ENCODE peak calls at places on chromosomes 1 and 21, in seven cellular contexts. U is A549, K is NCI-H774, B is GM03348, L is neuronal stem cell, C is lower leg skin, R is esophagus muscularis mucosa. N is an unnamed sample.

GRCh38 chr1:192741095-192741494 is 67.7 kb upstream of the RGS2 start:
- DNase-seq in K (no peak), R (no peak), L (no peak), C (no peak), U (no peak), B (no peak), N (no peak)

GRCh38 chr1:88730132-88730675 is 46.1 kb downstream of the PKN2 start:
- DNase-seq in B (no peak), C (no peak), R (no peak), L (no peak), K (no peak), U (no peak), N (no peak)

GRCh38 chr1:86703696-86704455 is 500 bp upstream of the SH3GLB1 start:
- DNase-seq in U (no peak), K (peak), R (peak), B (no peak), C (no peak), L (peak), N (peak)

GRCh38 chr1:64186138-64186897 is 17.1 kb upstream of the UBE2U start:
- DNase-seq in L (no peak), U (no peak), R (peak), B (no peak), K (no peak), C (no peak), N (no peak)

GRCh38 chr1:236000781-236001180 is 64.1 kb downstream of the NID1 start:
- DNase-seq in C (no peak), R (no peak), B (no peak), U (no peak), L (no peak), K (no peak), N (no peak)

GRCh38 chr1:56435434-56436337 is 143.7 kb downstream of the PLPP3 start:
- DNase-seq in C (no peak), R (no peak), U (no peak), K (no peak), L (peak), B (no peak), N (no peak)

GRCh38 chr1:161482610-161483009 is 22.6 kb upstream of the FCGR2A start:
- DNase-seq in B (no peak), C (no peak), L (no peak), R (no peak), U (no peak), K (no peak), N (no peak)

GRCh38 chr1:225915538-225915991 is 8.5 kb downstream of the PYCR2 start:
- DNase-seq in R (no peak), K (no peak), U (no peak), C (no peak), L (no peak), B (no peak), N (peak)

GRCh38 chr1:2148691-2149090 is 45.9 kb downstream of the FAAP20 start:
- DNase-seq in K (no peak), L (no peak), R (no peak), U (no peak), B (no peak), C (no peak), N (no peak)

GRCh38 chr1:5847013-5847654 is 145.1 kb downstream of the NPHP4 start:
- DNase-seq in K (no peak), R (no peak), C (no peak), L (peak), B (peak), U (no peak), N (no peak)

GRCh38 chr1:26237230-26237966 is 3.4 kb downstream of the CEP85 start:
- DNase-seq in K (no peak), B (no peak), U (peak), L (no peak), C (no peak), R (no peak), N (peak)

GRCh38 chr21:14241322-14241721 is 25.4 kb downstream of the RBM11 start:
- DNase-seq in U (no peak), L (no peak), B (no peak), R (no peak), K (no peak), C (no peak), N (no peak)

GRCh38 chr1:24632776-24633175 is 10.3 kb upstream of the SRRM1 start:
- DNase-seq in R (no peak), U (no peak), C (no peak), K (no peak), B (no peak), L (no peak), N (no peak)

GRCh38 chr1:198845851-198846250 is 207.0 kb downstream of the PTPRC start:
- DNase-seq in L (no peak), R (no peak), U (no peak), K (no peak), C (no peak), B (no peak), N (no peak)

GRCh38 chr1:72011721-72012120 is 270.6 kb downstream of the NEGR1 start:
- DNase-seq in U (no peak), B (no peak), L (no peak), K (no peak), C (no peak), R (no peak), N (no peak)

GRCh38 chr1:56284933-56285332 is 294.4 kb downstream of the PLPP3 start:
- DNase-seq in U (peak), L (no peak), B (peak), C (no peak), K (no peak), R (no peak), N (no peak)

GRCh38 chr1:173489929-173490328 is 12.8 kb downstream of the PRDX6 start:
- DNase-seq in C (no peak), U (no peak), B (no peak), R (no peak), K (no peak), L (no peak), N (no peak)

GRCh38 chr21:45351526-45352275 is 53.3 kb upstream of the COL18A1 start:
- DNase-seq in R (no peak), C (no peak), K (no peak), B (no peak), U (no peak), L (no peak), N (no peak)

GRCh38 chr1:32742132-32742947 is 39.8 kb upstream of the SYNC start:
- DNase-seq in R (no peak), L (no peak), U (no peak), K (no peak), C (peak), B (peak), N (no peak)

GRCh38 chr1:18633428-18634155 is 2.9 kb downstream of the PAX7 start:
- DNase-seq in C (no peak), L (no peak), K (no peak), R (no peak), U (no peak), B (no peak), N (no peak)

GRCh38 chr1:205570796-205571537 is 60.8 kb downstream of the ELK4 start:
- DNase-seq in R (no peak), L (no peak), K (no peak), C (peak), B (no peak), U (no peak), N (no peak)

GRCh38 chr1:90114521-90115141 is 119.7 kb downstream of the ZNF326 start:
- DNase-seq in K (peak), B (peak), R (no peak), C (no peak), L (peak), U (peak), N (peak)

GRCh38 chr1:151144474-151145157 is 1.8 kb downstream of the SEMA6C start:
- DNase-seq in B (no peak), K (no peak), L (no peak), U (no peak), R (no peak), C (peak), N (no peak)

GRCh38 chr1:76035053-76035452 is 39.5 kb upstream of the ST6GALNAC3 start:
- DNase-seq in U (peak), K (no peak), R (no peak), C (no peak), L (no peak), B (no peak), N (peak)

GRCh38 chr1:6180215-6180577 is at the start of gene CHD5:
- DNase-seq in U (no peak), C (no peak), R (no peak), B (no peak), K (no peak), L (peak), N (peak)

GRCh38 chr1:241593186-241593585 is 47.0 kb downstream of the CHML start:
- DNase-seq in K (no peak), L (no peak), B (no peak), U (no peak), R (no peak), C (no peak), N (no peak)

GRCh38 chr1:226967665-226968064 is 27.6 kb downstream of the COQ8A start:
- DNase-seq in K (no peak), B (no peak), U (no peak), C (no peak), R (peak), L (no peak), N (no peak)

GRCh38 chr21:45845063-45845789 is 136.3 kb upstream of the COL6A1 start:
- DNase-seq in U (no peak), K (no peak), L (no peak), B (no peak), C (peak), R (no peak), N (no peak)

GRCh38 chr1:67735806-67736627 is 51.0 kb downstream of the GADD45A start:
- DNase-seq in U (peak), B (peak), L (no peak), C (peak), K (peak), R (peak), N (peak)